ENCODE peak calls at places on chromosome 12, in four cellular contexts. Q, K, C and W are unnamed samples. For H3K27me3, the result is how much of the 10 kb centered on the place peaks cover.

GRCh38 chr12:70847871-70848270 is 72.7 kb downstream of the PTPRR start:
- DNase-seq in Q (no peak), K (no peak), C (no peak), W (no peak)

GRCh38 chr12:104276192-104277131 is 27.1 kb upstream of the EID3 start:
- DNase-seq in Q (no peak), C (peak), K (no peak), W (peak)

GRCh38 chr12:94074970-94075695 is 73.2 kb upstream of the PLXNC1 start:
- DNase-seq in C (peak), Q (no peak), K (peak), W (no peak)

GRCh38 chr12:59056931-59057330 is 136.6 kb upstream of the LRIG3 start:
- DNase-seq in Q (no peak), C (no peak), K (no peak), W (no peak)

GRCh38 chr12:29223431-29223830 is 74.4 kb downstream of the FAR2 start:
- DNase-seq in Q (no peak), C (no peak), K (no peak), W (no peak)

GRCh38 chr12:82456633-82457032 is 98.3 kb downstream of the METTL25 start:
- DNase-seq in Q (no peak), C (no peak), K (no peak), W (no peak)

GRCh38 chr12:18868673-18869072 is 130.8 kb downstream of the CAPZA3 start:
- DNase-seq in C (peak), K (no peak), Q (no peak), W (no peak)

GRCh38 chr12:29278673-29279420 is 102.1 kb downstream of the ERGIC2 start:
- DNase-seq in K (no peak), C (peak), Q (no peak), W (no peak)

GRCh38 chr12:109310247-109311125 is 1.4 kb upstream of the FOXN4 start:
- DNase-seq in C (no peak), K (no peak), Q (no peak), W (no peak)

GRCh38 chr12:59425798-59426197 is 170.0 kb upstream of the SLC16A7 start:
- DNase-seq in K (no peak), Q (no peak), C (no peak), W (no peak)

GRCh38 chr12:93279849-93280412 is 97.8 kb upstream of the NUDT4 start:
- DNase-seq in Q (no peak), C (peak), K (no peak), W (no peak)

GRCh38 chr12:64104376-64104775 is 117.7 kb downstream of the KICS2 start:
- DNase-seq in C (peak), Q (no peak), K (peak), W (no peak)

GRCh38 chr12:70719672-70720420 is 82.6 kb upstream of the PTPRB start:
- DNase-seq in C (peak), Q (peak), K (peak), W (peak)

GRCh38 chr12:7512528-7512927 is 9.0 kb upstream of the CD163 start:
- DNase-seq in K (no peak), C (peak), Q (no peak), W (peak)

GRCh38 chr12:108403952-108404351 is 64.8 kb upstream of the CMKLR1 start:
- DNase-seq in K (no peak), C (no peak), Q (no peak), W (no peak)

GRCh38 chr12:49821375-49822287 is 6.6 kb downstream of the NCKAP5L start:
- DNase-seq in C (no peak), K (no peak), Q (no peak), W (no peak)
- H3K27ac ChIP-seq in C (no peak), K (no peak), Q (no peak), W (no peak)

GRCh38 chr12:124312601-124313000 is 17.7 kb downstream of the RFLNA start:
- DNase-seq in C (no peak), K (no peak), Q (no peak), W (no peak)
- H3K27me3 ChIP-seq in C (under half), K (under half), Q (under half), W (under half)

DNA sequence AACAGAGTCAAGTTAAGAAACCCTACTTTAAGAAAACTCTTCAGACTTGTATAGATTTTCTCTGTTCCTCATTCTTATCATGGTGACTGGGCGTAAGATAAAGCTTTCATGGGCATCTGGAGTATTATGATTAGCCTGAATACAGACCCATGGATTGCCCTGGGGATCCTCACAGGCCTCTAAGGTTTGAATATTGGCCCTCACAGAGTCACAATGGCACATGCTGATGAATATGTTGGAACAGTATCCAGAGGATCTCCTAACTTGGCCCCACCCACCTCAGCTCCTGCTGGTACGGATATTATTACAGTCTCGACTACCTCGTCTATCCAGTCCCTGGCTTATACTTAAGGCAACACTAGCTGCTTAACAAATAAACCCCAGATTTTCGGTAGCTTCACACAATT is 8.1 kb downstream of the OSBPL8 start:
- DNase-seq in K (no peak), Q (no peak), C (no peak), W (no peak)
- H3K27ac ChIP-seq in K (no peak), Q (no peak), C (no peak), W (no peak)

GRCh38 chr12:112606611-112607366 is 184.8 kb upstream of the RPH3A start:
- DNase-seq in Q (no peak), K (no peak), C (no peak), W (no peak)
- H3K27me3 ChIP-seq in Q (under half), K (under half), C (under half), W (under half)

DNA sequence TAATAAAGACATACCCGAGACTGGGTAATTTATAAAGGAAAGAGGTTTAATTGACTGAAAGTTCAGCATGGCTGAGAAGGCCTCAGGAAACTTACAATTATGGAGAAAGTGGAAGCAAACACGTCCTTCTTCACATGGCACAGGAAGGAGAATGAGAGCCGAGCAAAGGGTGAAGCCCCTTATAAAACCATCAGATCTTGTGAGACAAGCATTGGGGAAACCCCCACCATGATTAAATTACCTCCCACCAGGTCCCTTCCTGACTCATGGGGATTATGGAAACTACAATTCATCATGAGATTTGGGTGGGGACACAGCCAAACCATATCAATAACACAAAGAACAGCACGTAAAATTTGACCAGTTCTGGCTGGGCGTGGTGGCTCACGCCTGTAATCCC is 85.6 kb upstream of the ATF7IP start:
- DNase-seq in C (no peak), K (no peak), Q (no peak), W (no peak)
- H3K27ac ChIP-seq in C (no peak), K (no peak), Q (no peak), W (no peak)

GRCh38 chr12:54140958-54141388 is 47.8 kb downstream of the SMUG1 start:
- DNase-seq in K (peak), C (no peak), Q (no peak), W (no peak)

GRCh38 chr12:54135621-54136027 is 53.2 kb downstream of the SMUG1 start:
- DNase-seq in K (no peak), Q (no peak), C (no peak), W (no peak)

GRCh38 chr12:54136844-54137580 is 51.8 kb downstream of the SMUG1 start:
- DNase-seq in C (no peak), Q (no peak), K (no peak), W (no peak)

GRCh38 chr12:54139030-54139429 is 49.8 kb downstream of the SMUG1 start:
- DNase-seq in K (no peak), C (no peak), Q (no peak), W (no peak)

GRCh38 chr12:54138219-54138618 is 50.6 kb downstream of the SMUG1 start:
- DNase-seq in C (no peak), Q (no peak), K (no peak), W (no peak)
- H3K27me3 ChIP-seq in C (under half), Q (under half), K (under half), W (under half)

GRCh38 chr12:23349550-23349949 is 599.9 kb downstream of the SOX5 start:
- DNase-seq in Q (no peak), C (no peak), K (no peak), W (no peak)
- H3K27ac ChIP-seq in Q (no peak), C (no peak), K (no peak), W (no peak)

DNA sequence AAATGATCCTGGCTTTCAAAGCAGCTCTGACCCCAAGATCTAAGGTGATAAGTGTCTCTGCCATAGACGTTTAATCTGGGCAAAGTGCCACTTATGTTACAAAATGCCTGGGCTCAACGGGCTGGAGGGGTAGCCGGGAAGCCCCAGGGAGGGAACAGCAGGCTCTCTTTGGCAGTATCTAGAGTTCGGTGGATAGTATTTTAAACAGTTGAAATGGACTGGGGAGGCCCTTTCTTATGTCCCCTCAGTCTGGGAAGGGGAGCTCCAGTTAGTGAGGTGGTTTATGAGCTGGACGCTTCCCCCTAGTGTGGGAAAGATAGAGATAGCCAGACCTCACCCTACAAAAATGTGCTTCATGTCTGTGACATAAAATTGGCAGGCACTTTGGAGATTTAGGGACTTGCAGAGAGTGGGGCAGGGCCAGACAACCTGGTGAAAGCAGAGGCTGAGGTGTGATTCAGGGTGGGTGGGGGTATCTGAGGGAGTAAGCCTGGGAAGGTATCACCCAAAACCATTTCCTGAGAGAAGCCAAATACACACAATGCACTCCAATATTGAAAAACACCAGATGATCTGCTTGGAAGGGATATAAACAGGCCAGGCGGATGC is 5.4 kb upstream of the HOXC11 start:
- DNase-seq in C (no peak), K (no peak), Q (no peak), W (peak)
- H3K27me3 ChIP-seq in C (half or more), K (half or more), Q (half or more), W (under half)

GRCh38 chr12:50619610-50619958 is 114.8 kb downstream of the DIP2B start:
- DNase-seq in C (no peak), K (no peak), Q (no peak), W (no peak)
- H3K27ac ChIP-seq in C (no peak), K (no peak), Q (no peak), W (peak)